ENCODE peak calls at places on chromosome 2, in six cellular contexts. R is NAMALWA; J is fibroblast of the aortic adventitia; V is activated T-cell treated with anti-CD3 and anti-CD28 coated beads, Interleukin-2, amount 50 U/mL, for 72 hours; U is stromal cell of bone marrow; W is H7. N is an unnamed sample.

GRCh38 chr2:13686262-13686661 is 946.3 kb upstream of the LRATD1 start:
- DNase-seq in R (no peak), J (no peak), V (no peak), U (no peak), W (no peak), N (no peak)

GRCh38 chr2:160679686-160680085 is 186.1 kb upstream of the RBMS1 start:
- DNase-seq in R (no peak), J (no peak), V (no peak), U (no peak), W (no peak), N (no peak)

GRCh38 chr2:88658890-88659881 is 31.9 kb upstream of the EIF2AK3 start:
- DNase-seq in R (no peak), J (peak; percentile 84), V (no peak), U (peak; percentile 73), W (peak; percentile 26), N (peak; percentile 78)

GRCh38 chr2:133026536-133027177 is 356.7 kb upstream of the LYPD1 start:
- DNase-seq in R (no peak), J (peak; percentile 22), V (no peak), U (no peak), W (peak; percentile 30), N (no peak)

GRCh38 chr2:101253013-101253712 is 477 bp downstream of the CNOT11 start:
- DNase-seq in R (peak; percentile 69), J (peak; percentile 51), V (peak; percentile 85), U (peak; percentile 14), W (peak; percentile 80), N (peak; percentile 73)

GRCh38 chr2:106175084-106175850 is 18.8 kb downstream of the UXS1 start:
- DNase-seq in R (no peak), J (no peak), V (no peak), U (no peak), W (no peak), N (no peak)

GRCh38 chr2:189161894-189162293 is 17.7 kb downstream of the COL5A2 start:
- DNase-seq in R (no peak), J (no peak), V (no peak), U (no peak), W (peak; percentile 16), N (no peak)

GRCh38 chr2:12050381-12050780 is 303.9 kb downstream of the LPIN1 start:
- DNase-seq in R (peak; percentile 88), J (peak; percentile 8), V (no peak), U (peak; percentile 58), W (no peak), N (no peak)

GRCh38 chr2:3377279-3377611 is 373 bp downstream of the EIPR1 start:
- DNase-seq in R (peak; percentile 68), J (peak; percentile 44), V (peak; percentile 54), U (peak; percentile 30), W (no peak), N (no peak)

GRCh38 chr2:160220545-160221009 is 20.5 kb upstream of the ITGB6 start:
- DNase-seq in R (no peak), J (no peak), V (peak; percentile 55), U (no peak), W (no peak), N (no peak)

GRCh38 chr2:69159988-69160387 is 147.0 kb downstream of the ANTXR1 start:
- DNase-seq in R (no peak), J (no peak), V (no peak), U (no peak), W (peak; percentile 68), N (no peak)

GRCh38 chr2:238083919-238084318 is 16.2 kb upstream of the ESPNL start:
- DNase-seq in R (no peak), J (no peak), V (no peak), U (no peak), W (no peak), N (no peak)

GRCh38 chr2:43464546-43464945 is 131.3 kb downstream of the THADA start:
- DNase-seq in R (no peak), J (peak; percentile 83), V (no peak), U (no peak), W (no peak), N (no peak)

GRCh38 chr2:14634885-14635871 is 2.7 kb downstream of the LRATD1 start:
- DNase-seq in R (no peak), J (peak; percentile 45), V (no peak), U (peak; percentile 36), W (peak; percentile 81), N (peak; percentile 87)

GRCh38 chr2:157898591-157898996 is 22.5 kb upstream of the ACVR1 start:
- DNase-seq in R (no peak), J (peak; percentile 88), V (peak; percentile 85), U (peak; percentile 69), W (no peak), N (no peak)

GRCh38 chr2:211306929-211307328 is 750.5 kb downstream of the CPS1 start:
- DNase-seq in R (no peak), J (no peak), V (no peak), U (no peak), W (no peak), N (no peak)

GRCh38 chr2:70959851-70960832 is 18.3 kb upstream of the ANKRD53 start:
- DNase-seq in R (peak; percentile 22), J (no peak), V (no peak), U (no peak), W (peak; percentile 80), N (no peak)

GRCh38 chr2:205758051-205758450 is 75.8 kb downstream of the NRP2 start:
- DNase-seq in R (no peak), J (peak; percentile 83), V (no peak), U (peak; percentile 31), W (no peak), N (no peak)

GRCh38 chr2:33459745-33460144 is 16.7 kb upstream of the RASGRP3 start:
- DNase-seq in R (no peak), J (no peak), V (no peak), U (no peak), W (no peak), N (no peak)

GRCh38 chr2:239252433-239253200 is 148.2 kb downstream of the HDAC4 start:
- DNase-seq in R (peak; percentile 12), J (peak; percentile 31), V (no peak), U (no peak), W (no peak), N (no peak)

GRCh38 chr2:42244520-42244919 is 75.4 kb downstream of the EML4 start:
- DNase-seq in R (no peak), J (no peak), V (no peak), U (no peak), W (no peak), N (no peak)

N was measured in NCI-H146.